ENCODE peak calls at places on chromosomes 7 and 10, in four cellular contexts. X, D, B and N are unnamed samples.

GRCh38 chr7:2981103-2981480 is 62.6 kb downstream of the CARD11 start:
- DNase-seq in D (no peak), X (no peak), B (no peak), N (no peak)

GRCh38 chr7:152435384-152436278 is at the start of gene KMT2C:
- DNase-seq in B (peak), D (peak), X (peak), N (no peak)

GRCh38 chr7:657565-658119 is 68.9 kb upstream of the DNAAF5 start:
- DNase-seq in B (no peak), X (no peak), D (no peak), N (no peak)

GRCh38 chr10:32446701-32447406 is 914 bp downstream of the CCDC7 start:
- DNase-seq in D (no peak), B (peak), X (no peak), N (no peak)

GRCh38 chr7:99146979-99147378 is 3.1 kb upstream of the SMURF1 start:
- DNase-seq in D (no peak), X (no peak), B (no peak), N (no peak)

GRCh38 chr7:150368884-150369739 is 490 bp downstream of the REPIN1 start:
- DNase-seq in D (peak), X (no peak), B (peak), N (no peak)

GRCh38 chr10:13728898-13729535 is 142.3 kb downstream of the PRPF18 start:
- DNase-seq in X (no peak), D (no peak), B (no peak), N (no peak)

GRCh38 chr10:74502963-74503608 is 323.3 kb upstream of the KAT6B start:
- DNase-seq in X (no peak), B (no peak), D (no peak), N (no peak)

GRCh38 chr10:84424731-84425165 is 96.4 kb downstream of the CCSER2 start:
- DNase-seq in B (peak), X (no peak), D (no peak), N (no peak)

GRCh38 chr7:139860090-139860773 is 31.2 kb downstream of the TBXAS1 start:
- DNase-seq in D (no peak), B (peak), X (no peak), N (no peak)

GRCh38 chr10:96690755-96691730 is 29.3 kb downstream of the PIK3AP1 start:
- DNase-seq in D (no peak), B (no peak), X (no peak), N (no peak)

GRCh38 chr7:55477781-55478374 is 94.4 kb downstream of the VOPP1 start:
- DNase-seq in X (no peak), D (no peak), B (no peak), N (no peak)

GRCh38 chr10:24652381-24652957 is 71.2 kb downstream of the ARHGAP21 start:
- DNase-seq in X (no peak), B (no peak), D (no peak), N (no peak)

GRCh38 chr10:30437039-30437781 is 3.2 kb downstream of the MAP3K8 start:
- DNase-seq in D (no peak), X (no peak), B (no peak), N (no peak)

GRCh38 chr10:70367195-70367796 is 15.1 kb downstream of the LRRC20 start:
- DNase-seq in X (no peak), B (no peak), D (no peak), N (no peak)

GRCh38 chr10:11793762-11794479 is 29.2 kb upstream of the PROSER2 start:
- DNase-seq in D (no peak), B (peak), X (no peak), N (no peak)

GRCh38 chr7:154906201-154906600 is 96.7 kb downstream of the PAXIP1 start:
- DNase-seq in D (no peak), B (no peak), X (no peak), N (no peak)

GRCh38 chr7:140300263-140301131 is 97.8 kb downstream of the SLC37A3 start:
- DNase-seq in D (no peak), B (no peak), X (no peak), N (no peak)

GRCh38 chr7:134332892-134333291 is 16.2 kb upstream of the SLC35B4 start:
- DNase-seq in D (no peak), X (no peak), B (no peak), N (no peak)

GRCh38 chr10:118911361-118911760 is 118.2 kb upstream of the NANOS1 start:
- DNase-seq in B (peak), D (no peak), X (no peak), N (no peak)

GRCh38 chr10:6383099-6383812 is 180.5 kb downstream of the PFKFB3 start:
- DNase-seq in B (peak), X (no peak), D (no peak), N (no peak)

GRCh38 chr10:32125023-32125422 is 68.8 kb upstream of the KIF5B start:
- DNase-seq in X (no peak), D (peak), B (no peak), N (no peak)

GRCh38 chr7:69814421-69814962 is 216.2 kb downstream of the AUTS2 start:
- DNase-seq in X (no peak), D (peak), B (no peak), N (no peak)

GRCh38 chr7:33186187-33186586 is 56.8 kb downstream of the BBS9 start:
- DNase-seq in B (no peak), D (no peak), X (no peak), N (no peak)

GRCh38 chr10:29415876-29416275 is 127.0 kb downstream of the LYZL1 start:
- DNase-seq in B (no peak), X (no peak), D (no peak), N (no peak)

GRCh38 chr10:93445097-93445960 is 36.8 kb downstream of the MYOF start:
- DNase-seq in X (peak), D (peak), B (peak), N (peak)

GRCh38 chr7:65475734-65476319 is 102.2 kb downstream of the ZNF92 start:
- DNase-seq in X (no peak), B (no peak), D (no peak), N (no peak)

GRCh38 chr10:45403151-45403550 is 29.1 kb downstream of the ALOX5 start:
- DNase-seq in D (no peak), B (no peak), X (no peak), N (no peak)

GRCh38 chr10:110460111-110460809 is 37.4 kb upstream of the DUSP5 start:
- DNase-seq in X (no peak), D (no peak), B (peak), N (no peak)

GRCh38 chr10:34955391-34955790 is 134.8 kb downstream of the CUL2 start:
- DNase-seq in D (no peak), B (no peak), X (no peak), N (no peak)

GRCh38 chr7:101308245-101309085 is 13.1 kb downstream of the IFT22 start:
- DNase-seq in D (peak), B (peak), X (peak), N (peak)
- TF ChIP-seq CTCF in D (peak), B (no peak), X (no peak), N (no peak)

DNA sequence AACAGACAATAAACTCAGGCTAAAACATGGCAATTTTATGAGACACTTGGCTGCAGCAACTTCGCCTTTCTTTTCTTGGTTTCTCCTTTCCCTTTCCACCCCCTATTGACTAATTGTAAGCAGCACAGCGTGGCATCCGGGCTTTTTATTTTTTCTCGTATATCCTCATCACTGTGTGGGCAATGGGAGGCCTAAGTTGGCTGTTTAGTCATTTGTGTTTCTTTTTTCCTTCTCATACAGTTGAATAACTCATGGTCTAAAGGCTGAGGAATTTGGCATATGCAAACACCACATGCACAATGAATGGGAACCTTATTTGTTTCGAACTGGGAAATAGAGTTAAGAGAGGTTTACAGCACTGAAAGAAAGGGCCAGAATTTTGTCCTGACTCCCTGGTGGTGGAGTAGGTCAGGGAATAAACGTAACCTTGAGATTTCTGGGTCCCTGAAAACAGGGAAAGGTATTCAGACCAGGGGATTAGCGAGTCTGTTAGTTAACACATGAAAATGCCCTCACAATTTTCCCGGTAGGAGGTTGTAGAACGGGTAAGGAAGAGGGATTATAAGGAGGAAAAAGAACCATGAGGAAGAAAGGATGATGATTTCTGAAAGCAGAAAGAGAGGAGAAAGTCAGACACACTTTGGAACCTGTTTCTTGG is 858.3 kb downstream of the KCNMA1 start:
- DNase-seq in X (no peak), B (no peak), D (peak), N (no peak)
- TF ChIP-seq CTCF in X (no peak), B (no peak), D (peak), N (no peak)

GRCh38 chr10:72164617-72165016 is 51.2 kb upstream of the ANAPC16 start:
- DNase-seq in X (no peak), D (no peak), B (no peak), N (no peak)
- TF ChIP-seq CTCF in X (peak), D (no peak), B (no peak), N (no peak)

GRCh38 chr10:98587156-98587555 is 140.4 kb upstream of the HPS1 start:
- DNase-seq in X (no peak), D (no peak), B (no peak), N (no peak)
- TF ChIP-seq CTCF in X (no peak), D (no peak), B (no peak), N (no peak)

DNA sequence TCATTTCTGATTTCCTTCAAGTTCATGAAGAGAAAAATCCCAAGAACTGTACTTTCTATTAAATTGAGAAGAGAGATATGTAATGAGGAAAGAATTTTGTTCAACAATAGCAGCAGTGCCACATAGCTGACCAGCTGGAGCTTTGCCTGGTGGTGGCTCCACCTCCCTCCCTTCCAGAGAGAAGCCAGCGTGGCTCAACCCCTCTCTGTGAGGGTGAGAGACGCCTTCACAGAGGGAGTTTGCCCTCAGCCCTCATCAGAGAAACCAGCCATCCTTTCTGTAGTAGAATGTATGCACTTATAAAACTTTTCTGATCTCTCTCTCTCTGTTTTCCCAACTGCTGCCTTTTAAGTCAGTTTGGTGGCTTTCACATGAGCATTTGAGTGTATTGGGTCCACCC is 20.5 kb upstream of the COL1A2 start:
- DNase-seq in D (no peak), X (no peak), B (peak), N (no peak)
- TF ChIP-seq CTCF in D (no peak), X (no peak), B (no peak), N (no peak)

GRCh38 chr7:108002726-108003590 is at the start of gene LAMB1:
- DNase-seq in B (peak), X (peak), D (peak), N (no peak)
- TF ChIP-seq CTCF in B (no peak), X (no peak), D (no peak), N (no peak)

DNA sequence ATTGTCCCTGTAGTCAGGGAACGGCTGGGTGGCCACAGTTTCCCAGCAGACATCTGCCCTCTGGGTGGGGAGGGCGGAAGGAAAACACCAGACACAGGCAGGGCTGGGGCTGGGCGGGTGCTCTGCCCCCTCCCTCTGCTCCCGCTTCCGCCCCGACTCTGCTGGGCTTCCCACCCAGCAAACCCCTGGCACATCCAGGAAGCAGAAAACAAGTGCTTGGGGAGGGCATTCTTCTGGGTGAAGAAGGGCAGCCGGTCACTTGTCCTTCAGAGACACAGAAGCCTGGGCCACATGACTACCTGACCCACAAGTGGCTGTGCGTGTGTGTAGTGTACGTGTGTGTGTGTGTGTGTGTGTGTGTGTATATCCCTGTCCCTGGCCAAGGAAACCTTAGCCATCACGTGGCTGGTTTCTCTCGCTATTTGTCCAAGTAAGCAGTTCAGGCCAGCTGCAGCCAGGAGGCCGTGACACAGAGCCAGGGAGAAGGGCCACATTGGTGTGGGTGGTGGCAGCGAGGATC is 77.9 kb downstream of the ZMIZ1 start:
- DNase-seq in D (no peak), X (no peak), B (peak), N (no peak)
- TF ChIP-seq CTCF in D (no peak), X (no peak), B (peak), N (no peak)